ENCODE peak calls at places on chromosome 7, in six cellular contexts. One of them, this sample, is unnamed.

GRCh38 chr7:49852619-49853462 is 79.4 kb downstream of the VWC2 start:
- DNase-seq in nephron progenitor cell: peak; percentile 60
- DNase-seq in stimulated activated CD4-positive, alpha-beta T cell treated with anti-CD3 and anti-CD28 coated beads, Interleukin-1b, Interleukin-23, amount 100 ng/mL, for 1 hour: no peak
- DNase-seq in caudate nucleus: peak; percentile 9
- DNase-seq in M059J: peak; percentile 47
- DNase-seq in HS-5: peak; percentile 33
- DNase-seq in this sample: no peak

GRCh38 chr7:121531175-121532070 is 135.3 kb upstream of the FAM3C start:
- DNase-seq in caudate nucleus: no peak
- DNase-seq in M059J: peak; percentile 42
- DNase-seq in nephron progenitor cell: no peak
- DNase-seq in stimulated activated CD4-positive, alpha-beta T cell treated with anti-CD3 and anti-CD28 coated beads, Interleukin-1b, Interleukin-23, amount 100 ng/mL, for 1 hour: no peak
- DNase-seq in HS-5: no peak
- DNase-seq in this sample: no peak

GRCh38 chr7:151316896-151317295 is 24.7 kb upstream of the NUB1 start:
- DNase-seq in caudate nucleus: no peak
- DNase-seq in nephron progenitor cell: no peak
- DNase-seq in HS-5: no peak
- DNase-seq in stimulated activated CD4-positive, alpha-beta T cell treated with anti-CD3 and anti-CD28 coated beads, Interleukin-1b, Interleukin-23, amount 100 ng/mL, for 1 hour: no peak
- DNase-seq in M059J: no peak
- DNase-seq in this sample: no peak

GRCh38 chr7:108211382-108212201 is 81.4 kb upstream of the LAMB4 start:
- DNase-seq in HS-5: no peak
- DNase-seq in M059J: peak; percentile 84
- DNase-seq in caudate nucleus: no peak
- DNase-seq in stimulated activated CD4-positive, alpha-beta T cell treated with anti-CD3 and anti-CD28 coated beads, Interleukin-1b, Interleukin-23, amount 100 ng/mL, for 1 hour: no peak
- DNase-seq in nephron progenitor cell: no peak
- DNase-seq in this sample: no peak

GRCh38 chr7:135690566-135690965 is 28.3 kb downstream of the STMP1 start:
- DNase-seq in stimulated activated CD4-positive, alpha-beta T cell treated with anti-CD3 and anti-CD28 coated beads, Interleukin-1b, Interleukin-23, amount 100 ng/mL, for 1 hour: no peak
- DNase-seq in nephron progenitor cell: no peak
- DNase-seq in M059J: peak; percentile 88
- DNase-seq in caudate nucleus: no peak
- DNase-seq in HS-5: no peak
- DNase-seq in this sample: no peak

GRCh38 chr7:32347244-32347828 is 142.8 kb downstream of the LSM5 start:
- DNase-seq in M059J: peak; percentile 19
- DNase-seq in caudate nucleus: no peak
- DNase-seq in HS-5: no peak
- DNase-seq in nephron progenitor cell: peak; percentile 46
- DNase-seq in stimulated activated CD4-positive, alpha-beta T cell treated with anti-CD3 and anti-CD28 coated beads, Interleukin-1b, Interleukin-23, amount 100 ng/mL, for 1 hour: no peak
- DNase-seq in this sample: no peak

GRCh38 chr7:148856035-148856881 is 27.8 kb downstream of the EZH2 start:
- DNase-seq in HS-5: no peak
- DNase-seq in stimulated activated CD4-positive, alpha-beta T cell treated with anti-CD3 and anti-CD28 coated beads, Interleukin-1b, Interleukin-23, amount 100 ng/mL, for 1 hour: no peak
- DNase-seq in nephron progenitor cell: peak; percentile 26
- DNase-seq in M059J: peak; percentile 19
- DNase-seq in caudate nucleus: no peak
- DNase-seq in this sample: no peak

GRCh38 chr7:37943905-37944736 is 23.7 kb downstream of the EPDR1 start:
- DNase-seq in stimulated activated CD4-positive, alpha-beta T cell treated with anti-CD3 and anti-CD28 coated beads, Interleukin-1b, Interleukin-23, amount 100 ng/mL, for 1 hour: no peak
- DNase-seq in M059J: peak; percentile 34
- DNase-seq in caudate nucleus: no peak
- DNase-seq in nephron progenitor cell: no peak
- DNase-seq in HS-5: no peak
- DNase-seq in this sample: no peak

GRCh38 chr7:80215734-80216133 is 81.1 kb downstream of the GNAI1 start:
- DNase-seq in M059J: no peak
- DNase-seq in stimulated activated CD4-positive, alpha-beta T cell treated with anti-CD3 and anti-CD28 coated beads, Interleukin-1b, Interleukin-23, amount 100 ng/mL, for 1 hour: no peak
- DNase-seq in nephron progenitor cell: no peak
- DNase-seq in HS-5: no peak
- DNase-seq in caudate nucleus: no peak
- DNase-seq in this sample: no peak

GRCh38 chr7:2698581-2699288 is 10.7 kb downstream of the AMZ1 start:
- DNase-seq in HS-5: no peak
- DNase-seq in stimulated activated CD4-positive, alpha-beta T cell treated with anti-CD3 and anti-CD28 coated beads, Interleukin-1b, Interleukin-23, amount 100 ng/mL, for 1 hour: no peak
- DNase-seq in caudate nucleus: no peak
- DNase-seq in M059J: no peak
- DNase-seq in nephron progenitor cell: no peak
- DNase-seq in this sample: no peak

This sample was measured in esophagus squamous epithelium.